ENCODE peak calls at places on chromosome 13, in six cellular contexts. Y, P, M, G, L and C are unnamed samples.

GRCh38 chr13:35210234-35210633 is 266.3 kb downstream of the MAB21L1 start:
- DNase-seq in P (no peak), M (no peak), G (no peak), Y (peak; percentile 37), L (no peak), C (peak; percentile 3)

GRCh38 chr13:85772379-85772778 is 26.8 kb downstream of the SLITRK6 start:
- DNase-seq in P (no peak), G (no peak), Y (peak; percentile 14), M (no peak), L (no peak), C (peak; percentile 48)

GRCh38 chr13:48400820-48401219 is 12.1 kb downstream of the LPAR6 start:
- DNase-seq in M (no peak), Y (peak; percentile 64), G (no peak), P (no peak), L (no peak), C (peak; percentile 80)

GRCh38 chr13:34901577-34901976 is 40.5 kb upstream of the NBEA start:
- DNase-seq in Y (no peak), G (no peak), M (no peak), L (no peak), P (no peak), C (no peak)

GRCh38 chr13:23505007-23505406 is 65.2 kb upstream of the TNFRSF19 start:
- DNase-seq in P (no peak), L (no peak), M (no peak), Y (peak; percentile 41), G (no peak), C (peak; percentile 64)

GRCh38 chr13:33057019-33057785 is 41.0 kb downstream of the KL start:
- DNase-seq in Y (peak; percentile 44), M (no peak), P (no peak), L (no peak), G (no peak), C (peak; percentile 36)

GRCh38 chr13:42328672-42329071 is 56.7 kb downstream of the AKAP11 start:
- DNase-seq in Y (no peak), M (no peak), P (no peak), G (no peak), L (no peak), C (peak; percentile 52)

GRCh38 chr13:31885994-31886393 is 145.6 kb upstream of the FRY start:
- DNase-seq in G (no peak), M (no peak), L (no peak), P (no peak), Y (peak; percentile 71), C (peak; percentile 13)

GRCh38 chr13:84812078-84812477 is 929.8 kb upstream of the SLITRK1 start:
- DNase-seq in Y (no peak), L (no peak), G (no peak), P (no peak), M (no peak), C (no peak)

GRCh38 chr13:46303743-46304385 is 83.2 kb downstream of the RUBCNL start:
- DNase-seq in M (no peak), G (no peak), Y (no peak), L (no peak), P (no peak), C (no peak)

GRCh38 chr13:99355267-99356215 is 48.3 kb upstream of the GPR183 start:
- DNase-seq in P (no peak), M (no peak), L (peak; percentile 30), Y (no peak), G (no peak), C (no peak)

GRCh38 chr13:109256866-109257760 is 529.3 kb downstream of the IRS2 start:
- DNase-seq in Y (peak; percentile 98), G (no peak), L (no peak), P (no peak), M (peak; percentile 64), C (peak; percentile 99)

GRCh38 chr13:25928941-25929505 is 122.8 kb downstream of the SHISA2 start:
- DNase-seq in M (no peak), L (no peak), Y (no peak), G (no peak), P (no peak), C (no peak)

GRCh38 chr13:31434613-31435012 is 234.8 kb downstream of the B3GLCT start:
- DNase-seq in Y (no peak), L (no peak), P (no peak), M (no peak), G (no peak), C (no peak)

GRCh38 chr13:40572961-40573360 is 93.5 kb downstream of the FOXO1 start:
- DNase-seq in M (no peak), L (no peak), Y (no peak), P (no peak), G (no peak), C (no peak)

GRCh38 chr13:39419866-39420265 is 183.1 kb downstream of the LHFPL6 start:
- DNase-seq in M (no peak), P (no peak), L (no peak), G (no peak), Y (no peak), C (no peak)

GRCh38 chr13:27425918-27426630 is 1.7 kb downstream of the GTF3A start:
- DNase-seq in P (peak; percentile 86), L (peak; percentile 88), Y (peak; percentile 86), G (peak; percentile 30), M (peak; percentile 80), C (peak; percentile 87)